ENCODE peak calls at places on chromosomes 1 and 21, in seven cellular contexts. W is neural progenitor cell, P is esophagus squamous epithelium, L is fibroblast of lung, K is A549, A is ovary, J is suprapubic skin. R is an unnamed sample.

GRCh38 chr1:157770442-157771043 is 6.4 kb downstream of the FCRL2 start:
- DNase-seq in W (peak), P (no peak), L (no peak), K (peak), A (no peak), J (no peak), R (no peak)

GRCh38 chr1:52706941-52707926 is 9.1 kb upstream of the COA7 start:
- DNase-seq in W (no peak), P (no peak), L (no peak), K (no peak), A (no peak), J (no peak), R (no peak)

GRCh38 chr1:64246294-64246917 is 43.0 kb downstream of the UBE2U start:
- DNase-seq in W (peak), P (no peak), L (peak), K (peak), A (no peak), J (no peak), R (peak)

GRCh38 chr1:112744019-112744578 is 29.0 kb upstream of the PPM1J start:
- DNase-seq in W (peak), P (no peak), L (peak), K (no peak), A (peak), J (no peak), R (peak)

GRCh38 chr1:61953076-61953789 is 211.0 kb downstream of the PATJ start:
- DNase-seq in W (no peak), P (no peak), L (no peak), K (no peak), A (no peak), J (no peak), R (no peak)

GRCh38 chr1:59574085-59574484 is 240.7 kb upstream of the HOOK1 start:
- DNase-seq in W (no peak), P (no peak), L (peak), K (no peak), A (no peak), J (no peak), R (no peak)

GRCh38 chr1:17865912-17866311 is 110.8 kb downstream of the ACTL8 start:
- DNase-seq in W (no peak), P (no peak), L (peak), K (no peak), A (no peak), J (no peak), R (no peak)

GRCh38 chr1:115069626-115070308 is 19.5 kb downstream of the TSPAN2 start:
- DNase-seq in W (no peak), P (no peak), L (peak), K (no peak), A (no peak), J (no peak), R (peak)

GRCh38 chr1:148388260-148389026 is 94.7 kb downstream of the PPIAL4G start:
- DNase-seq in W (peak), P (peak), L (peak), K (peak), A (peak), J (peak), R (peak)

GRCh38 chr1:58597991-58598390 is 20.9 kb upstream of the TACSTD2 start:
- DNase-seq in W (no peak), P (no peak), L (peak), K (no peak), A (no peak), J (no peak), R (no peak)

GRCh38 chr1:228830954-228831481 is 95.7 kb downstream of the RHOU start:
- DNase-seq in W (no peak), P (no peak), L (peak), K (no peak), A (no peak), J (no peak), R (peak)

GRCh38 chr21:35511298-35512162 is 462.4 kb upstream of the RUNX1 start:
- DNase-seq in W (no peak), P (no peak), L (peak), K (no peak), A (no peak), J (no peak), R (peak)

GRCh38 chr1:1917995-1918900 is 831 bp downstream of the TMEM52 start:
- DNase-seq in W (no peak), P (no peak), L (no peak), K (no peak), A (peak), J (no peak), R (no peak)

GRCh38 chr1:160618763-160619274 is 28.0 kb downstream of the SLAMF1 start:
- DNase-seq in W (no peak), P (no peak), L (no peak), K (peak), A (no peak), J (no peak), R (peak)

GRCh38 chr1:177346960-177347359 is 176.2 kb downstream of the BRINP2 start:
- DNase-seq in W (no peak), P (no peak), L (no peak), K (no peak), A (no peak), J (no peak), R (no peak)

GRCh38 chr1:168609133-168609715 is 32.8 kb downstream of the XCL1 start:
- DNase-seq in W (peak), P (no peak), L (peak), K (no peak), A (peak), J (peak), R (peak)

GRCh38 chr1:36889478-36889845 is 144.9 kb downstream of the GRIK3 start:
- DNase-seq in W (no peak), P (no peak), L (no peak), K (no peak), A (no peak), J (no peak), R (no peak)

DNA sequence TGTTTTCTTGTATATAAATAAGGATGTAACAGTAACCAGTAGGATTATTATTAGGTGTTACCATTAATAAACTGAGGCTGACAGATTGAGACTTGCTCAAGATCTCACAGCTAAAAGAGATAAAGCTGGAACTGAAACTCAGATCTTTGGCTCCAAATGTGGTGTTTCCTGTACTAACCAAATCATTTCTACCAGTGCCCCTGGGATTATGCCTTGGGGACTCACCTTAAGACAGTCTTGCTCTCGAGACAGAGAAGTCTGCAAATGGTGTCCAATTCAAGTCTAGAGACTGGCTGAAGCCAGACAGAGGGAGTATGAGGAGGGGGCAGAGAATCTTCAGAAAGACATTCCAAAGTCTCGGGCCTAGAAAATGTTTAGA is 593 bp upstream of the CD53 start:
- DNase-seq in W (no peak), P (no peak), L (no peak), K (no peak), A (no peak), J (no peak), R (no peak)
- H3K4me3 ChIP-seq in W (no peak), P (no peak), L (no peak), K (no peak), A (no peak), J (peak), R (no peak)

DNA sequence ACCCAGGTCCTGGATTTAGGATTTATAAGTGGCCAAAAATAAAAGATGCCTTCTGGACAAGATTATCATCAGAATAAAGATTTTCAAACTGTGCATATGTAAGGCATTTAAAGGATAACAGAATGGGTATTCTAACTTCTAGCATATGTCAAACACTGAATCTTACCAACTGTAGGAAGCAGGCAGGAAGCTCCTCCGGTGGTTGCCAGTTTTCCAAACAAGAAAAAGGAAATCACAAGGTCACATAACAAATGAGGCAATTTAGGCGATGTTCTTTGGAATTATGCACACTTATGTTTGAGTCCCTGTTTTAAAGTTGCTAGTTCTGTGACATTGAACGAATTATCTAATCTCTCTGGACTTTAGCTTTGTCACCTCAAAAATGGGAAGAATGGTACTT is 48.9 kb downstream of the ATP6V1G3 start:
- DNase-seq in W (no peak), P (no peak), L (no peak), K (no peak), A (no peak), J (no peak), R (no peak)
- TF ChIP-seq CTCF in W (no peak), P (no peak), L (no peak), K (no peak), A (no peak), J (no peak), R (no peak)

GRCh38 chr1:179516976-179517705 is 58.6 kb downstream of the NPHS2 start:
- DNase-seq in W (no peak), P (no peak), L (no peak), K (no peak), A (no peak), J (no peak), R (no peak)
- H3K4me3 ChIP-seq in W (no peak), P (no peak), L (no peak), K (no peak), A (no peak), J (no peak), R (no peak)

GRCh38 chr1:197775282-197776262 is at the start of gene DENND1B:
- DNase-seq in W (peak), P (peak), L (peak), K (peak), A (peak), J (peak), R (peak)

GRCh38 chr1:197773856-197774255 is 1.4 kb downstream of the DENND1B start:
- DNase-seq in W (no peak), P (no peak), L (no peak), K (no peak), A (no peak), J (no peak), R (no peak)

GRCh38 chr1:197774691-197775281 is 494 bp downstream of the DENND1B start:
- DNase-seq in W (peak), P (no peak), L (peak), K (peak), A (peak), J (peak), R (peak)

GRCh38 chr1:197778326-197778922 is 3.1 kb upstream of the DENND1B start:
- DNase-seq in W (no peak), P (no peak), L (no peak), K (no peak), A (no peak), J (no peak), R (no peak)

DNA sequence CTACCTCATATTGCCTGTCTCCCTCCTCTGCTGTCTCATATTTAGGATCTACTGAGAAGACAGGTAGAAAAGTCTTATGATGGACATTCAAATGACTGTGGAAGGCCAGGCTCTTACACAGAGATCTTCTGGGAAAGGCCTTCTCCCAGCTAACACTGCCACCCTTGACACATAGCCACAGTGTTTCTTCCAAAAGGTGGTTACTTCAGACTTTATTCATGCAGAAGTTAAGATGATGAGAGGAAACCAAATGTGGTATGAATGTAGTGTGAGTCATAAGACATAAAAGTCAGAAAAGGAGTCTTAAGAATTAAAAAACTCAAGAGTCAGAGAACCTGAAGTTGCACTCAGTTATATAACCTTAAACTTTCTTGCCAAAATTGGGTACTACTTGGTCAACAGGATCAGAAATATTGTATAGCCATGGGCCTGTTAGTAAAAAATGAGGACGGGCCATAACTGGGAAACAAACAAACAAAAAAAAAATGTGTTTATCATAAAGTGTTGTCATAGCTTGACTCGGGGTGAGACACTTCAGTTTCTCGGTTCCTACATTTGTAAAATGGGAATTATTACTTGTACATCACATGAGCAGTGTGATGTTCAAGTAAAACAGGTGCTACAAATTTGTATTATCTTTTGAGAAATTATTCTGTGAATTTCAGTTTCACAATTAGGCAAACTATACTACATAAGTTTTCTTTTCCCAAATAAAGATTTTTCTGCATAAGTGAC is 1.2 kb upstream of the DENND1B start:
- DNase-seq in W (no peak), P (no peak), L (peak), K (no peak), A (no peak), J (no peak), R (peak)
- TF ChIP-seq CTCF in W (no peak), P (no peak), L (no peak), K (no peak), A (no peak), J (no peak), R (no peak)